ENCODE peak calls at places on chromosome 12, in eight cellular contexts. B is A172, D is GM12891, O is T follicular helper cell, N is stomach, C is HuH-7, X is progenitor cell of endocrine pancreas, T is amniotic epithelial cell. I is an unnamed sample.

GRCh38 chr12:97075583-97076268 is 168.7 kb downstream of the NEDD1 start:
- DNase-seq in O (no peak), B (peak), N (no peak), D (no peak), C (no peak), T (no peak), X (no peak), I (no peak)

GRCh38 chr12:70590051-70590450 is 47.2 kb downstream of the PTPRB start:
- DNase-seq in B (peak), O (peak), X (peak), C (peak), D (peak), N (peak), T (peak), I (peak)

GRCh38 chr12:31897791-31898503 is 61.3 kb upstream of the RESF1 start:
- DNase-seq in D (no peak), B (peak), C (no peak), O (no peak), N (peak), T (peak), X (no peak), I (no peak)

GRCh38 chr12:122732170-122732569 is 1.5 kb upstream of the HCAR1 start:
- DNase-seq in T (no peak), N (no peak), B (no peak), D (no peak), X (no peak), C (no peak), O (no peak), I (no peak)

GRCh38 chr12:76588881-76589565 is 29.5 kb upstream of the OSBPL8 start:
- DNase-seq in B (peak), D (no peak), O (no peak), T (peak), X (no peak), N (no peak), C (no peak), I (no peak)

GRCh38 chr12:38669530-38669929 is 235.9 kb downstream of the CPNE8 start:
- DNase-seq in N (no peak), C (no peak), X (no peak), B (no peak), T (peak), D (no peak), O (no peak), I (no peak)

GRCh38 chr12:120092531-120093335 is 23.8 kb downstream of the RAB35 start:
- DNase-seq in N (no peak), C (no peak), X (no peak), D (no peak), B (no peak), O (no peak), T (no peak), I (no peak)

GRCh38 chr12:127599441-127599840 is 667.5 kb upstream of the TMEM132C start:
- DNase-seq in N (no peak), T (no peak), D (no peak), O (no peak), B (no peak), C (no peak), X (no peak), I (no peak)

GRCh38 chr12:76530531-76530930 is 29.0 kb downstream of the OSBPL8 start:
- DNase-seq in O (no peak), T (no peak), C (no peak), D (no peak), X (no peak), N (no peak), B (no peak), I (no peak)

GRCh38 chr12:41981758-41982157 is 162.9 kb downstream of the GXYLT1 start:
- DNase-seq in T (no peak), X (no peak), B (no peak), O (no peak), C (no peak), D (no peak), N (no peak), I (no peak)

GRCh38 chr12:86137936-86138335 is 118.3 kb downstream of the MGAT4C start:
- DNase-seq in D (no peak), O (no peak), C (no peak), B (peak), X (no peak), N (no peak), T (peak), I (no peak)

GRCh38 chr12:133203344-133204263 is 22.3 kb downstream of the ZNF268 start:
- DNase-seq in D (no peak), B (no peak), T (peak), N (no peak), O (no peak), C (no peak), X (no peak), I (no peak)

GRCh38 chr12:53564276-53564675 is 57.0 kb upstream of the NPFF start:
- DNase-seq in D (no peak), B (no peak), T (no peak), O (no peak), C (no peak), N (no peak), X (no peak), I (no peak)

I was measured in left colon.